ENCODE peak calls at places on chromosomes 2 and 18, in four cellular contexts. B is mesendoderm, R is AG04449, Y is heart left ventricle. E is an unnamed sample.

GRCh38 chr18:68666316-68666715 is 48.6 kb downstream of the TMX3 start:
- DNase-seq in Y (no peak), R (no peak), B (no peak), E (no peak)

GRCh38 chr2:204950695-204951094 is 405.4 kb downstream of the PARD3B start:
- DNase-seq in R (peak), Y (no peak), B (no peak), E (peak)

GRCh38 chr2:189444322-189444721 is 3.0 kb downstream of the WDR75 start:
- DNase-seq in Y (no peak), R (no peak), B (no peak), E (no peak)

GRCh38 chr2:5706717-5707455 is 14.7 kb downstream of the SOX11 start:
- DNase-seq in R (no peak), B (no peak), Y (no peak), E (no peak)

GRCh38 chr2:128289439-128289838 is 29.2 kb downstream of the HS6ST1 start:
- DNase-seq in B (peak), R (no peak), Y (peak), E (no peak)

GRCh38 chr2:15869396-15869795 is 71.0 kb upstream of the MYCN start:
- DNase-seq in Y (no peak), B (no peak), R (no peak), E (no peak)

GRCh38 chr2:238042849-238043584 is 17.8 kb upstream of the SCLY start:
- DNase-seq in Y (no peak), R (no peak), B (no peak), E (no peak)

GRCh38 chr2:191341436-191341835 is 96.2 kb downstream of the MYO1B start:
- DNase-seq in Y (no peak), R (no peak), B (no peak), E (no peak)

GRCh38 chr18:45774065-45774521 is 50.1 kb downstream of the SLC14A1 start:
- DNase-seq in B (no peak), R (peak), Y (no peak), E (no peak)

GRCh38 chr18:11488175-11488574 is 121.2 kb upstream of the SLC35G4 start:
- DNase-seq in Y (no peak), R (peak), B (no peak), E (peak)

GRCh38 chr2:85750509-85751299 is 3.1 kb upstream of the ATOH8 start:
- DNase-seq in Y (peak), B (peak), R (no peak), E (no peak)

GRCh38 chr2:85751627-85752026 is 2.2 kb upstream of the ATOH8 start:
- DNase-seq in Y (no peak), R (no peak), B (no peak), E (no peak)

GRCh38 chr2:85753035-85753524 is 711 bp upstream of the ATOH8 start:
- DNase-seq in B (no peak), Y (no peak), R (no peak), E (no peak)

GRCh38 chr2:85748948-85749875 is 4.6 kb upstream of the ATOH8 start:
- DNase-seq in Y (peak), B (peak), R (no peak), E (no peak)

DNA sequence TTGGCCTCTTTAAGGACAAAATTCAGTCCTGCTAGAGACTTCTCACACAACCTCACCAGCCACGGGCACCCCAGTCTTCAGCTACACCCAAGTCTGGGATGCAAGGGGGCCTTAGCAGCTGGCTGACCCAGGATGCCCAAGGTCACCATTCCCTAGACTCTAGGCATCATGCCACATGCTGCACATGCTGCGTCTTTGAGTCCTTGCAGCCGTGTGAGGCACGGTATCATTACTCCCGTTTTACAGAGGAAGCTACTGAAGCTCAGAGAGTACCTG is 2.6 kb upstream of the ATOH8 start:
- DNase-seq in R (no peak), Y (no peak), B (no peak), E (no peak)
- H3K4me3 ChIP-seq in R (no peak), Y (no peak), B (no peak), E (no peak)

DNA sequence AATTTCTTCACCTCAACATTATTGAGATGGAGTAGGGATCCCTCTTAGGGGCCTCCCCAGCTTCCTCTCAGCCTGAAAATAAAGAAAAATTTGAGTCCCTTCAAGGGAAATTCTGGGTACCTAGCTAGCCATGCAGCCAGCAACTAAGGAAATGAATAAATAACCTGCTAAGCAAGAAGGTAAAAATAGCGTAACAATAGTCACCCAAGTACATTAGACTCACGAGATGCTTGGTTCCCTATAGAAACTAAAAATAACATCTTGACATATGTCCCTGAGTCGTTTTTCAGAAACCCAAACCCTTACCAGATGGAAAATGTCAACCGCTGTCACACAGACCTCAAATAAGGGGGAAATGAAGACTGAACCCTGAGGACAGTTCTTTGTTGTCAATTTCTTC is 51.9 kb downstream of the CACNB4 start:
- DNase-seq in R (no peak), B (no peak), Y (no peak), E (no peak)
- H3K4me3 ChIP-seq in R (no peak), B (no peak), Y (no peak), E (no peak)

GRCh38 chr2:74497777-74498499 is 1.5 kb downstream of the LBX2 start:
- DNase-seq in B (peak), Y (no peak), R (no peak), E (no peak)
- H3K4me3 ChIP-seq in B (no peak), Y (peak), R (peak), E (peak)

DNA sequence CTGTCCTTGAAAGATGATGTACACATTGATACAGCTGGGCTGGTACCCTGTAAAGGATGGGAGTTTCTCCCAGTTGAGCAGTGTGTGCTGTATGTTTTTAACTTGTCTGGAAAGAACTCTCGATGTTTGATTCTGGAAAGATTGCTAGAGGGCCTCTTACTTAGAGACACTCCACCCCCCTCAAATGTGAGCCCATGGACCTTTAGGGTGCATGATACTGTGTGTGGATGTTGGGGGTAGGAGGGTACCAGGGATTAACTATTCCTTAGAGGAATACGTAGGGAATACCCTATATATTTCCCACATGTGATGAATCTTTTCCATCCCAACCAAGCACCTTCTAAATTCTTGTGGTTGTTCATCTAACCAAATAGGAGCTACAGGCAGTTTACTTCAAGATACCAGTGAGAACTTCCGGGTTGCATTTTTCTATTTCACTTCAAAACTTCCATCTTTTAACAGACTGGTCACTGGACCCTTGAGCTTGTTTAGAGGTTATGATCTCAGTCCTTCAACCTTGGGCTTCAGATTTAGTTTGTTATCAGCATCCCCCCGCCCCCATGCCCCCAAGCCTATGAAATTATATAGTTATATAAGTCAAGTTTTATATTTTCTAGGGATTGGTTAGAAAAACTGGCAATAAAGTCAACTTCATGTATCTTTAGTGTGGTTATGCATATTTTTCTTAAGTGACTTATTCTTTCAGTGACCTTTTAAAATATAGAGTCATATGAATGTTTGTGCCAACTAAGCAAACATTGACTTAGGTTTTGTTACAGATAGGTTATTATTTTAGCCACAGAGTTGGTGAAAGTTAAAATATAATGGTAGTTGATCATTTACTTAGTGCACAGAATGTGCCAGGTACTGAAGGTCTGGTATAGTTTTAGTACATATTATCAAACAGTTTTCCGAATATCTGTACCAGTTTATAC is 18.2 kb downstream of the AFTPH start:
- DNase-seq in Y (no peak), R (no peak), B (no peak), E (no peak)
- H3K4me3 ChIP-seq in Y (no peak), R (no peak), B (no peak), E (no peak)

GRCh38 chr2:240800241-240800640 is 19.8 kb downstream of the KIF1A start:
- DNase-seq in Y (no peak), B (no peak), R (no peak), E (no peak)
- H3K4me3 ChIP-seq in Y (no peak), B (no peak), R (no peak), E (no peak)

GRCh38 chr2:181454990-181455520 is 2.1 kb upstream of the ITGA4 start:
- DNase-seq in Y (no peak), B (no peak), R (no peak), E (no peak)

GRCh38 chr2:181456660-181457120 is 496 bp upstream of the ITGA4 start:
- DNase-seq in B (peak), R (no peak), Y (peak), E (no peak)

GRCh38 chr2:181458881-181459280 is 1.7 kb downstream of the ITGA4 start:
- DNase-seq in B (no peak), R (no peak), Y (no peak), E (no peak)

GRCh38 chr2:181457741-181458425 is 697 bp downstream of the ITGA4 start:
- DNase-seq in B (peak), R (no peak), Y (peak), E (no peak)

GRCh38 chr2:181457121-181457740 is at the start of gene ITGA4:
- DNase-seq in B (peak), R (no peak), Y (peak), E (no peak)
- H3K4me3 ChIP-seq in B (peak), R (peak), Y (peak), E (peak)

GRCh38 chr2:160417745-160418397 is 75.7 kb downstream of the RBMS1 start:
- DNase-seq in R (peak), Y (no peak), B (no peak), E (peak)
- H3K4me3 ChIP-seq in R (no peak), Y (no peak), B (no peak), E (no peak)

DNA sequence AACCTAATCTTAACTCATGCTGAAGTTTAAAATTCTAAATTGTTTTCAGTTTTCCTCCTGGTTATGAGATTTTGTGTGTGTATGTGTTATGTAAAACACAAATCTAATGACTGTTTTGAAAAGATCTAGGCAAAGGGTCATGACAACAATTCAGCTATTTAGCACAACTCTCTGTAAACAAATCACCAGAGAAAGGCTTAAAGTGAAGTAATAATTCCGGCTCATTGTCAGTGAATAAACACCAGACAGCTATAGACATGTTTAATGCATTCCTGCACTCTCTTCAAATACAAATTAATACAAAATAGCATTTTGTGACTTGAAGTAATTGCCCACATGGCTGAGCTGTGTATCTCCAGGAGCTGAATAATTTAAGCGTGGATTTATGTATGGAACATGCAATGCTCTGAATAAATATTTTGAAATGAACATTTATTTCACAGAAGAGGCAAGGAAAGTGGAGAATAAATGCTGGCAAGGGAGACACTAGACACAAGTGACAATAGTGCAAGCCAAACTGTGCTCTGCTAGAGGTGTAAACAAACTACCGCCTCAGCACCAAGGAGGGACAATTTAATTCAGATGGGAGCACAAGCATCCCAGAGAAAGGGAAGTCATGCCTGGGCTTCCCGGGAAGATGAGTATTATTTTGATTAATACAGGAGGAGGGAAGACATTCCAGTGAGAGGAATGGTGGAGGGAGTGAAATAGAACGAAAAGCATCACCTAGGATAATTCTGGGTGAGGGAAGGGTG is 133.6 kb upstream of the XPO1 start:
- DNase-seq in B (no peak), Y (no peak), R (no peak), E (no peak)
- H3K4me3 ChIP-seq in B (no peak), Y (peak), R (no peak), E (no peak)

DNA sequence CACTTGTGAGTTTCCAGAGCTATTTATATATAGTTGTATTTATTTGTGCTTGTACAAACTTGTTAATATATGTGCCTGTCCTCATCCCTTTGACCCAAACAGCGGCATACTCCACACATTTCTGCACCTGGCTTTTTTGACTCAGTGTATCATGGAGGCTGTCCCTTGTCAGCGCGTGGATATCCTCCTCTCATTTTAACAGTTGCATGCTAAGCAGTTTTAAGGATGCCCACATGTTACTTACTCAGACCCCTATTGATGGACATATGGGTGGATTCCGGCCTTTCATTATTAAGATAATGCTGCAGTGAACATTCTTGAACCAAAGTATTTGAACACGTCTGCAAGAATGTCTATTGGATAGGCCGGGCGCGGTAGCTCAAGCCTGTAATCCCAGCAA is 655 bp upstream of the MREG start:
- DNase-seq in Y (no peak), R (no peak), B (no peak), E (no peak)
- H3K4me3 ChIP-seq in Y (no peak), R (no peak), B (no peak), E (no peak)

E was measured in AG09309.